ENCODE peak calls at places on chromosome X, in five cellular contexts. C is K562, T is SK-N-SH, L is HCT116, N is HepG2. W is an unnamed sample.

GRCh38 chrX:131821945-131822622 is 201.0 kb upstream of the STK26 start:
- DNase-seq in T (peak; percentile 67), N (no peak), L (no peak), C (no peak), W (peak; percentile 85)

GRCh38 chrX:77788050-77788449 is 2.0 kb upstream of the ATRX start:
- DNase-seq in N (peak; percentile 86), C (peak; percentile 39), L (peak; percentile 26), T (no peak), W (no peak)

GRCh38 chrX:121649414-121649813 is 602.0 kb downstream of the GLUD2 start:
- DNase-seq in L (no peak), T (no peak), N (no peak), C (no peak), W (no peak)

GRCh38 chrX:39813631-39814246 is 284.0 kb downstream of the BCOR start:
- DNase-seq in L (no peak), T (peak; percentile 71), N (no peak), C (no peak), W (no peak)

GRCh38 chrX:1403228-1403627 is 11.3 kb upstream of the SLC25A6 start:
- DNase-seq in C (no peak), T (no peak), N (no peak), L (no peak), W (no peak)

GRCh38 chrX:53440631-53441517 is 6.7 kb upstream of the HSD17B10 start:
- DNase-seq in T (peak; percentile 27), L (no peak), C (no peak), N (peak; percentile 20), W (no peak)

GRCh38 chrX:136210806-136211205 is 40.4 kb downstream of the MAP7D3 start:
- DNase-seq in L (no peak), N (no peak), C (no peak), T (no peak), W (no peak)

GRCh38 chrX:14872355-14872754 is 514 bp downstream of the FANCB start:
- DNase-seq in L (no peak), N (no peak), T (peak; percentile 34), C (peak; percentile 33), W (no peak)

GRCh38 chrX:129646721-129647587 is 7.8 kb downstream of the APLN start:
- DNase-seq in N (no peak), C (no peak), L (no peak), T (peak; percentile 41), W (no peak)

GRCh38 chrX:77446029-77446585 is 1.1 kb upstream of the FGF16 start:
- DNase-seq in N (no peak), T (no peak), C (no peak), L (no peak), W (no peak)

GRCh38 chrX:13899607-13900006 is 82.7 kb upstream of the GPM6B start:
- DNase-seq in N (no peak), T (no peak), C (no peak), L (no peak), W (no peak)

GRCh38 chrX:68835104-68835442 is 6.3 kb downstream of the EFNB1 start:
- DNase-seq in N (no peak), T (no peak), L (no peak), C (no peak), W (no peak)

GRCh38 chrX:68834371-68835103 is 5.7 kb downstream of the EFNB1 start:
- DNase-seq in C (no peak), N (no peak), T (no peak), L (no peak), W (no peak)

GRCh38 chrX:68832516-68833447 is 4.0 kb downstream of the EFNB1 start:
- DNase-seq in C (no peak), L (no peak), N (no peak), T (no peak), W (no peak)

GRCh38 chrX:68833448-68833805 is 4.6 kb downstream of the EFNB1 start:
- DNase-seq in T (no peak), L (no peak), N (no peak), C (no peak), W (no peak)

GRCh38 chrX:68833855-68834331 is 5.1 kb downstream of the EFNB1 start:
- DNase-seq in N (no peak), L (no peak), T (no peak), C (no peak), W (no peak)
- H4K20me1 ChIP-seq in N (no peaks in the 10 kb centered on the region), L (no peaks in the 10 kb centered on the region), T (peaks cover 2% of the 10 kb centered on the region), C (no peaks in the 10 kb centered on the region), W (no peaks in the 10 kb centered on the region)

GRCh38 chrX:44904542-44905115 is 31.6 kb downstream of the KDM6A start:
- DNase-seq in C (no peak), T (no peak), N (no peak), L (no peak), W (no peak)
- H3K4me3 ChIP-seq in C (no peak overlapping the region), T (no peak overlapping the region), N (no peak overlapping the region), L (no peak overlapping the region), W (peak overlapping the region; percentile 53)

DNA sequence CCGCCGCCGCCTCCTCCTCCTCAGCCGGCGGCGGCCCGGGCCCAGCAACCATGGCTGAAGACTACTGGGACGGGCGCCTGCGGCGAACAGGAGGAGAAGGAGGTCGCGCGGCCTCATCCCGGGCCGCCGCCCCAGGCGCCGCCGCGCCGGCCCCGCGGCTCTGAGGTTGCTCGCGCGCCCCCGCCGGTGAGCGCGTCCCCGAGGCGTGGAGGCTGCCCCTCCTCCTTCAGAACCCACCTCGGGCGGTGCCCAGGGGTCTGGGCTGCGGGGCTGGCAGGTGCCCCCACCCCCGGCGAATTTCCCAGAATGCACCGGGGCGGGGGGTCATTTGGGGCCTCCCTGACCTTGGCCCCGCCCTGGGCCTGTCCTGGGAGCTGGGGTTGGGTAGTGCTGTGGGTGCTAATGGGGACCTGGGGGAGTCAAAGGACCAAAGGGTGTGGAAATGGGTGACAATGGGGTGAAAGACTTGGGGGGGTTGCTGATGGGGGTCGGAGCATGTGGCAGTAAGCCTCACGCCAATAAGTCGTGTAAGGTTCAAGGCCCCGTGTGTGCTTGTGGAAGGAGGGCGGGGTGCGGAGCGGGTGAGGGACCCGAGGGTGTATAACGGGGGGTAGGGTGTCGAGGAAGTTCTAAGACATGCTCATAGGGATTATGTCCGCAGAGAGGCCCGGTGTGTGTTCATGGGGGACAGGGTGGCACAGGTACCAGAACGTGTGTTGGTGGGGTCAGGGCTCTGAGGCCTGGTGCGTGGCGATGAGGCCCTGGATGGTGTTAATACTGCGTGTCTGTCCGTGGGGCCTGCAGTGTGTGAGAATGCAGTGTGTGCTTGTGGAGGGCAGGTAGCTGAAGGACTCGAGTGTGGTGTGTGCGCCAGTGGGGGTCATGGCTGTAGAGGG is 687 bp downstream of the CDK16 start:
- DNase-seq in N (no peak), T (peak; percentile 71), L (no peak), C (peak; percentile 68), W (no peak)
- TF ChIP-seq RAD21 in N (no peak), T (no peak), L (no peak), C (no peak), W (no peak)

DNA sequence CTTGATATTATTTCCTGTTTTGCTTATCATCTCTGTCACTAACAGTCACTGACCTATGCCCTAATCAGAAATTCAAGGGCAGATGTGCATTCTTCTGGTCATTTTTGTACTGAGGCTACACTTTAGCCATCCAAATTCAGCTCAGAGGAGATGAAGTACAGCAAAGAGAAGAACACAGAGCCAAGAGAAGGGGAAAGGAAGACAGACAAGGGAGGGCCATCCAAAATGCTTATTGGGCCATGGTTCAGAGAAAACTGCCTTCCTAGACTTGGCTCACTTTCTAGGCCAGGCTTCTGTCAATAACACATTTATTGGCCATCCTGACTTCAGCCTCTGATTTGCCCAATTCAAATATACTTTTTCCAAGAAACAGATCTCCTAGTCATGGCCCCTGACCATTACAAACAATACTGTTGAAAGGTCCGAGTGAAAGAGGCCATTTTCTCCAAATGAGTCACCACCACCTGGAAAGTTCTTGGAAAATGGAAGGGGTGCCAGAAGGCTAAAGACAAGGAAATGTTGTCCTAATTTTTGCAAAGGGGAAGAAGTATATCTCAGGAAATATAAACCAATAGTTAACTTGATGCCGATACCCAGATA is 56.4 kb downstream of the DCX start:
- DNase-seq in N (no peak), C (no peak), T (no peak), L (no peak), W (no peak)
- H4K20me1 ChIP-seq in N (no peaks in the 10 kb centered on the region), C (no peaks in the 10 kb centered on the region), T (no peaks in the 10 kb centered on the region), L (no peaks in the 10 kb centered on the region), W (no peaks in the 10 kb centered on the region)

DNA sequence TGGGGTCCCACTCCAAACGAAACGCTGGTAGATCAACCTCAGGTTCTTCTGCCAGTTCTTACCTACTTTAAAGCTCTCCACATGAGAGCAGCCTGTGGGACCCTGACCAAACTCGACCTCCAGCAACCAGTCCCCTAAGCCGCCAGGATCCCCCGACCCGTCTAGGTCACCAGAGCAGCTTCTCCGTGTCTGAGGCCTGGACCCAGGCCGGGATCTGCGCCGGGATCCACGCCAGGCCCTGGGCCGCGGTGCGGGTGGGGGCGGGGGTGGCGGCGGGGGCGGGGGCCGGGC is 1.4 kb downstream of the USP51 start:
- DNase-seq in N (no peak), C (no peak), L (no peak), T (no peak), W (no peak)
- H3K4me3 ChIP-seq in N (no peak overlapping the region), C (peak overlapping the region; percentile 33), L (no peak overlapping the region), T (peak overlapping the region; percentile 40), W (no peak overlapping the region)

DNA sequence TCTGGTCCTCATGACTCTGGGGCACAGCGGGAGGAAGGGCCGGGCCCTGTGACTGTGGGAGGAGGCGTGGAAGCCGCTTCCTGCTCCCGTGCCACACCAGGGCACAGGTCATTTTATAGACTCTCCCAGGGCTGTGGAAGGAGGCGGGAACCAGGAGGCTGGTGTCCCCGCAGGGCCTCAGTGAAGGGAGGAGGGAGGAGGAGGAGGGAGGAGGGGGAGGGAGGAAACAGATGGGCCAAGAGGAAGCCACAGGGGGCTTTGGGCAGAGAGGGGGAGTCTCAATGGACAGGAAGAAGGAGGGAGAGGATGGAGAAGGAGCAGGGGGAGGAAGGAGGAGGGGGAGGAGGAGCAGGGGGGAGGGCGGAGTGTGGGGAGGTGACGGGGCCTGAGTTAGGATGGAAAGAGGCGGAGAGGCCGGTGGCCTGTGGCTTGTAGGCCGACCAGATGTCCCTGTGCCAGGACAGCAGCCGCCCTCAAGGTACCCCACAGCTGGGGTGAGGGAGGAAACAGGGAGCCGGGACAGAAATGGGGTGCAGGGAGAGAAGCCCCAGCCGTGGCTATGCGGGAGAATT is 6.2 kb upstream of the PLCXD1 start:
- DNase-seq in T (no peak), C (no peak), L (no peak), N (peak; percentile 67), W (no peak)
- TF ChIP-seq RAD21 in T (no peak), C (no peak), L (no peak), N (no peak), W (no peak)

GRCh38 chrX:115598556-115598955 is 37.6 kb downstream of the PLS3 start:
- DNase-seq in T (no peak), L (no peak), N (no peak), C (no peak), W (no peak)

GRCh38 chrX:115602308-115602707 is 41.3 kb downstream of the PLS3 start:
- DNase-seq in N (no peak), C (no peak), L (no peak), T (no peak), W (no peak)

GRCh38 chrX:115606861-115607260 is 45.9 kb downstream of the PLS3 start:
- DNase-seq in C (no peak), N (no peak), L (no peak), T (no peak), W (no peak)

GRCh38 chrX:115603534-115604074 is 42.6 kb downstream of the PLS3 start:
- DNase-seq in T (no peak), C (no peak), L (no peak), N (no peak), W (no peak)

GRCh38 chrX:115602729-115603389 is 41.9 kb downstream of the PLS3 start:
- DNase-seq in L (no peak), N (no peak), T (no peak), C (no peak), W (no peak)
- H4K20me1 ChIP-seq in L (no peaks in the 10 kb centered on the region), N (no peaks in the 10 kb centered on the region), T (no peaks in the 10 kb centered on the region), C (no peaks in the 10 kb centered on the region), W (no peaks in the 10 kb centered on the region)

GRCh38 chrX:72182924-72183323 is 1.4 kb downstream of the PIN4 start:
- DNase-seq in N (no peak), T (no peak), L (no peak), C (no peak), W (no peak)
- H3K4me3 ChIP-seq in N (peak overlapping the region; percentile 83), T (peak overlapping the region; percentile 94), L (peak overlapping the region; percentile 85), C (no peak overlapping the region), W (peak overlapping the region; percentile 84)